ENCODE peak calls at places on chromosomes 12 and 14, in five cellular contexts. K, Y, V, L and D are unnamed samples.

GRCh38 chr14:76918176-76918750 is 92.1 kb downstream of the LRRC74A start:
- DNase-seq in K (peak), Y (peak), V (no peak), L (peak), D (peak)

GRCh38 chr12:76685246-76685678 is 78.7 kb upstream of the ZDHHC17 start:
- DNase-seq in K (no peak), Y (no peak), V (no peak), L (peak), D (no peak)

GRCh38 chr14:59787045-59787674 is 83.4 kb downstream of the RTN1 start:
- DNase-seq in K (no peak), Y (no peak), V (no peak), L (peak), D (no peak)

GRCh38 chr12:106739318-106739717 is 35.2 kb upstream of the RIC8B start:
- DNase-seq in K (no peak), Y (no peak), V (no peak), L (no peak), D (no peak)

GRCh38 chr12:32437095-32437515 is 37.7 kb downstream of the FGD4 start:
- DNase-seq in K (no peak), Y (peak), V (no peak), L (peak), D (peak)

GRCh38 chr12:126069549-126070165 is 1004.4 kb downstream of the AACS start:
- DNase-seq in K (no peak), Y (peak), V (no peak), L (peak), D (peak)

GRCh38 chr12:89461649-89462612 is 62.7 kb downstream of the GALNT4 start:
- DNase-seq in K (no peak), Y (peak), V (no peak), L (peak), D (peak)

GRCh38 chr12:5889381-5890047 is 55.5 kb downstream of the ANO2 start:
- DNase-seq in K (peak), Y (no peak), V (no peak), L (peak), D (no peak)

GRCh38 chr12:88993655-88994054 is 358.6 kb downstream of the DUSP6 start:
- DNase-seq in K (no peak), Y (peak), V (no peak), L (peak), D (peak)

GRCh38 chr12:26711569-26711968 is 121.4 kb downstream of the ITPR2 start:
- DNase-seq in K (no peak), Y (no peak), V (no peak), L (no peak), D (no peak)

GRCh38 chr12:70628701-70629480 is 8.3 kb downstream of the PTPRB start:
- DNase-seq in K (no peak), Y (no peak), V (no peak), L (no peak), D (no peak)

GRCh38 chr12:80702889-80703605 is 4.4 kb upstream of the MYF6 start:
- DNase-seq in K (no peak), Y (peak), V (no peak), L (peak), D (peak)

GRCh38 chr14:49972199-49972671 is 79.4 kb downstream of the ARF6 start:
- DNase-seq in K (peak), Y (no peak), V (no peak), L (peak), D (peak)

GRCh38 chr14:44962573-44963528 is 861 bp downstream of the TOGARAM1 start:
- DNase-seq in K (peak), Y (no peak), V (peak), L (peak), D (peak)

GRCh38 chr12:110718222-110718908 is 24.3 kb downstream of the PPP1CC start:
- DNase-seq in K (no peak), Y (no peak), V (no peak), L (no peak), D (no peak)

GRCh38 chr12:110137786-110138185 is 13.6 kb downstream of the IFT81 start:
- DNase-seq in K (no peak), Y (no peak), V (no peak), L (no peak), D (no peak)

GRCh38 chr12:4303750-4304149 is 17.3 kb upstream of the TIGAR start:
- DNase-seq in K (no peak), Y (no peak), V (no peak), L (no peak), D (no peak)

GRCh38 chr12:9243999-9244649 is 35.9 kb upstream of the PZP start:
- DNase-seq in K (no peak), Y (no peak), V (no peak), L (no peak), D (no peak)

GRCh38 chr12:126676426-126676825 is 1590.5 kb upstream of the TMEM132C start:
- DNase-seq in K (no peak), Y (no peak), V (no peak), L (no peak), D (peak)

GRCh38 chr14:93114068-93114710 is 1.5 kb downstream of the ITPK1 start:
- DNase-seq in K (no peak), Y (no peak), V (peak), L (no peak), D (no peak)

GRCh38 chr14:68583527-68584275 is 209.2 kb downstream of the ZFP36L1 start:
- DNase-seq in K (no peak), Y (no peak), V (no peak), L (no peak), D (no peak)

GRCh38 chr14:103329421-103330347 is 4.4 kb upstream of the EIF5 start:
- DNase-seq in K (peak), Y (no peak), V (no peak), L (peak), D (peak)

GRCh38 chr14:103334644-103335603 is 887 bp downstream of the EIF5 start:
- DNase-seq in K (peak), Y (no peak), V (peak), L (peak), D (peak)

GRCh38 chr14:103333754-103334643 is at the start of gene EIF5:
- DNase-seq in K (peak), Y (peak), V (peak), L (peak), D (peak)

GRCh38 chr14:103330536-103330935 is 3.5 kb upstream of the EIF5 start:
- DNase-seq in K (no peak), Y (no peak), V (no peak), L (no peak), D (no peak)

GRCh38 chr14:103332143-103332919 is 1.7 kb upstream of the EIF5 start:
- DNase-seq in K (peak), Y (no peak), V (no peak), L (no peak), D (no peak)
- H3K4me3 ChIP-seq in K (no peak), Y (no peak), V (no peak), L (no peak), D (no peak)

GRCh38 chr12:59405992-59406391 is 189.8 kb upstream of the SLC16A7 start:
- DNase-seq in K (no peak), Y (no peak), V (no peak), L (no peak), D (no peak)

GRCh38 chr12:59408431-59408830 is 187.4 kb upstream of the SLC16A7 start:
- DNase-seq in K (no peak), Y (no peak), V (no peak), L (peak), D (no peak)

GRCh38 chr12:59404109-59404650 is 191.6 kb upstream of the SLC16A7 start:
- DNase-seq in K (no peak), Y (no peak), V (no peak), L (no peak), D (no peak)

GRCh38 chr12:59403259-59403932 is 192.4 kb upstream of the SLC16A7 start:
- DNase-seq in K (no peak), Y (peak), V (peak), L (peak), D (peak)

DNA sequence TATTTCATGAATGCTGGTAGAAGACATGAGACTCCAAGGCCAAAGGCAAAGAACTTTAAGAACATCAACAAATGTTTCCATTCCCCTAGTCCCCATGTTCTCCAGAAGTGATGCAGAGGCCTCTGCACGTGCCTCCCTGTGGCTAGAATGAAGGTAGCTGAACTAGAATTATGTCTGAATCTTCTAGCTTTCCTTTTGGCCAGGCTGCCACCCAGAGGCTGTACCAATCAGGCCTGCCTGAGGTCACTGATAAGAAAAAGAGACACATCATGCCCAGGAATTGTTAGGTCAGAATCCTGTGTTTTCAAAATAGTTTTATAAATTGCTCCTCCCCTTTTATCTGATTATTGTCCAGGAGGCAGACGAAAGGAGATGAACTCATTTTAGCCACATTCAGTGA is 188.0 kb upstream of the SLC16A7 start:
- DNase-seq in K (no peak), Y (no peak), V (no peak), L (no peak), D (no peak)
- TF ChIP-seq CTCF in K (no peak), Y (no peak), V (no peak), L (no peak), D (no peak)

DNA sequence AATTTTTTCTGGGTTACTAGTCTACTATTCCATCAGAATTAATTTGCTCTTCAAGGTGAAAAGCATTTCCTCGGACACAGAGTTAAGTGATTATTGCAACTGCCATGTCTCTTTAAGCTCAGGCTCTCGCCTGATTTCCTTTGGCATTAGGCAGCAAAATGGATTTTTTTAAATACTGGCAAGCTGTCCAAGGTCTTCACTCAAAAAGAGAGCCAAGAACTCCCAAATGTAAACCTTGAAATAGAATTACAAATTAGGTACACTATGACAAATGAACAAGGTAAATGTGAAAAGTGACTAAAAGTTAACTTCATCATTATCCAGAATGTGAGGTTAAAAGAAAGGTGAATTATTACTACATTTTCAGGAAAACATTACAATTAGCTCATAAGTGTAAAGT is 111.9 kb downstream of the GARIN6 start:
- DNase-seq in K (no peak), Y (no peak), V (no peak), L (no peak), D (no peak)
- H3K4me3 ChIP-seq in K (no peak), Y (no peak), V (no peak), L (no peak), D (no peak)

GRCh38 chr14:30330452-30330851 is 228.5 kb upstream of the G2E3 start:
- DNase-seq in K (no peak), Y (no peak), V (no peak), L (peak), D (peak)
- TF ChIP-seq CTCF in K (no peak), Y (peak), V (no peak), L (peak), D (peak)